ENCODE peak calls at places on chromosomes 3 and 15, in eight cellular contexts. One of them, this sample, is unnamed.
A peak's percentile ranks its signal among the peaks of the same experiment; 100 is the strongest.

GRCh38 chr3:42535981-42536784 is 33.7 kb downstream of the VIPR1 start:
- DNase-seq in HFF-Myc: no peak
- DNase-seq in T-cell: peak; percentile 43
- DNase-seq in small intestine: peak; percentile 72
- DNase-seq in spleen: peak; percentile 69
- DNase-seq in globus pallidus: no peak
- DNase-seq in ACHN: peak; percentile 25
- DNase-seq in adrenal gland: no peak
- DNase-seq in this sample: peak; percentile 50

GRCh38 chr3:30644615-30645014 is 38.2 kb downstream of the TGFBR2 start:
- DNase-seq in HFF-Myc: no peak
- DNase-seq in T-cell: peak; percentile 62
- DNase-seq in small intestine: peak; percentile 49
- DNase-seq in spleen: no peak
- DNase-seq in globus pallidus: no peak
- DNase-seq in ACHN: peak; percentile 58
- DNase-seq in adrenal gland: peak; percentile 88
- DNase-seq in this sample: peak; percentile 17

GRCh38 chr3:42780892-42781700 is 8.0 kb upstream of the CCDC13 start:
- DNase-seq in HFF-Myc: peak; percentile 72
- DNase-seq in T-cell: peak; percentile 32
- DNase-seq in small intestine: peak; percentile 63
- DNase-seq in spleen: no peak
- DNase-seq in globus pallidus: peak; percentile 68
- DNase-seq in ACHN: peak; percentile 59
- DNase-seq in adrenal gland: no peak
- DNase-seq in this sample: peak; percentile 84

GRCh38 chr3:50160561-50160983 is 5.4 kb downstream of the SEMA3F start:
- DNase-seq in HFF-Myc: no peak
- DNase-seq in T-cell: no peak
- DNase-seq in small intestine: no peak
- DNase-seq in spleen: no peak
- DNase-seq in globus pallidus: no peak
- DNase-seq in ACHN: no peak
- DNase-seq in adrenal gland: no peak
- DNase-seq in this sample: no peak

GRCh38 chr3:171996178-171996817 is 43.1 kb upstream of the FNDC3B start:
- DNase-seq in HFF-Myc: no peak
- DNase-seq in T-cell: no peak
- DNase-seq in small intestine: no peak
- DNase-seq in spleen: no peak
- DNase-seq in globus pallidus: no peak
- DNase-seq in ACHN: no peak
- DNase-seq in adrenal gland: no peak
- DNase-seq in this sample: peak; percentile 36

GRCh38 chr3:174614046-174614445 is 245.1 kb upstream of the NAALADL2 start:
- DNase-seq in HFF-Myc: peak; percentile 15
- DNase-seq in T-cell: no peak
- DNase-seq in small intestine: no peak
- DNase-seq in spleen: no peak
- DNase-seq in globus pallidus: no peak
- DNase-seq in ACHN: no peak
- DNase-seq in adrenal gland: no peak
- DNase-seq in this sample: no peak

GRCh38 chr15:47027322-47027946 is 689.9 kb upstream of the SEMA6D start:
- DNase-seq in HFF-Myc: no peak
- DNase-seq in T-cell: no peak
- DNase-seq in small intestine: no peak
- DNase-seq in spleen: no peak
- DNase-seq in globus pallidus: no peak
- DNase-seq in ACHN: no peak
- DNase-seq in adrenal gland: no peak
- DNase-seq in this sample: peak; percentile 13

GRCh38 chr3:28322464-28322863 is 26.1 kb upstream of the ZCWPW2 start:
- DNase-seq in HFF-Myc: no peak
- DNase-seq in T-cell: no peak
- DNase-seq in small intestine: no peak
- DNase-seq in spleen: no peak
- DNase-seq in globus pallidus: no peak
- DNase-seq in ACHN: no peak
- DNase-seq in adrenal gland: no peak
- DNase-seq in this sample: no peak

GRCh38 chr3:126459763-126460127 is 15.9 kb downstream of the ZXDC start:
- DNase-seq in HFF-Myc: no peak
- DNase-seq in T-cell: no peak
- DNase-seq in small intestine: no peak
- DNase-seq in spleen: no peak
- DNase-seq in globus pallidus: no peak
- DNase-seq in ACHN: no peak
- DNase-seq in adrenal gland: peak; percentile 10
- DNase-seq in this sample: no peak

GRCh38 chr15:89462198-89462912 is 34.0 kb downstream of the RHCG start:
- DNase-seq in HFF-Myc: no peak
- DNase-seq in T-cell: no peak
- DNase-seq in small intestine: peak; percentile 41
- DNase-seq in spleen: no peak
- DNase-seq in globus pallidus: peak; percentile 91
- DNase-seq in ACHN: peak; percentile 87
- DNase-seq in adrenal gland: no peak
- DNase-seq in this sample: peak; percentile 97

GRCh38 chr15:70023769-70024491 is 73.8 kb downstream of the TLE3 start:
- DNase-seq in HFF-Myc: no peak
- DNase-seq in T-cell: no peak
- DNase-seq in small intestine: no peak
- DNase-seq in spleen: peak; percentile 71
- DNase-seq in globus pallidus: peak; percentile 26
- DNase-seq in ACHN: no peak
- DNase-seq in adrenal gland: peak; percentile 35
- DNase-seq in this sample: no peak

GRCh38 chr3:195170521-195170920 is 100.4 kb downstream of the XXYLT1 start:
- DNase-seq in HFF-Myc: no peak
- DNase-seq in T-cell: no peak
- DNase-seq in small intestine: no peak
- DNase-seq in spleen: no peak
- DNase-seq in globus pallidus: no peak
- DNase-seq in ACHN: no peak
- DNase-seq in adrenal gland: no peak
- DNase-seq in this sample: no peak

GRCh38 chr3:40120816-40121215 is 188.7 kb upstream of the EIF1B start:
- DNase-seq in HFF-Myc: no peak
- DNase-seq in T-cell: no peak
- DNase-seq in small intestine: no peak
- DNase-seq in spleen: no peak
- DNase-seq in globus pallidus: no peak
- DNase-seq in ACHN: peak; percentile 82
- DNase-seq in adrenal gland: peak; percentile 21
- DNase-seq in this sample: no peak

GRCh38 chr3:123357275-123357674 is 91.6 kb downstream of the ADCY5 start:
- DNase-seq in HFF-Myc: no peak
- DNase-seq in T-cell: no peak
- DNase-seq in small intestine: no peak
- DNase-seq in spleen: peak; percentile 3
- DNase-seq in globus pallidus: no peak
- DNase-seq in ACHN: no peak
- DNase-seq in adrenal gland: no peak
- DNase-seq in this sample: no peak

GRCh38 chr3:94185753-94186152 is 122.9 kb downstream of the NSUN3 start:
- DNase-seq in HFF-Myc: no peak
- DNase-seq in T-cell: no peak
- DNase-seq in small intestine: no peak
- DNase-seq in spleen: no peak
- DNase-seq in globus pallidus: no peak
- DNase-seq in ACHN: no peak
- DNase-seq in adrenal gland: no peak
- DNase-seq in this sample: no peak

GRCh38 chr3:39707314-39707909 is 102.0 kb upstream of the MYRIP start:
- DNase-seq in HFF-Myc: no peak
- DNase-seq in T-cell: no peak
- DNase-seq in small intestine: peak; percentile 27
- DNase-seq in spleen: no peak
- DNase-seq in globus pallidus: peak; percentile 25
- DNase-seq in ACHN: peak; percentile 38
- DNase-seq in adrenal gland: no peak
- DNase-seq in this sample: peak; percentile 69

GRCh38 chr15:96416934-96417759 is 86.6 kb downstream of the NR2F2 start:
- DNase-seq in HFF-Myc: no peak
- DNase-seq in T-cell: no peak
- DNase-seq in small intestine: no peak
- DNase-seq in spleen: no peak
- DNase-seq in globus pallidus: no peak
- DNase-seq in ACHN: peak; percentile 41
- DNase-seq in adrenal gland: no peak
- DNase-seq in this sample: no peak

GRCh38 chr3:124119056-124119721 is 127.3 kb upstream of the ROPN1 start:
- DNase-seq in HFF-Myc: no peak
- DNase-seq in T-cell: no peak
- DNase-seq in small intestine: no peak
- DNase-seq in spleen: no peak
- DNase-seq in globus pallidus: no peak
- DNase-seq in ACHN: no peak
- DNase-seq in adrenal gland: no peak
- DNase-seq in this sample: no peak

GRCh38 chr3:119825820-119826219 is 43.9 kb downstream of the NR1I2 start:
- DNase-seq in HFF-Myc: no peak
- DNase-seq in T-cell: no peak
- DNase-seq in small intestine: peak; percentile 85
- DNase-seq in spleen: peak; percentile 19
- DNase-seq in globus pallidus: no peak
- DNase-seq in ACHN: no peak
- DNase-seq in adrenal gland: no peak
- DNase-seq in this sample: no peak

GRCh38 chr15:56496635-56497034 is 31.7 kb upstream of the MNS1 start:
- DNase-seq in HFF-Myc: peak; percentile 52
- DNase-seq in T-cell: no peak
- DNase-seq in small intestine: peak; percentile 66
- DNase-seq in spleen: no peak
- DNase-seq in globus pallidus: peak; percentile 70
- DNase-seq in ACHN: peak; percentile 70
- DNase-seq in adrenal gland: no peak
- DNase-seq in this sample: peak; percentile 87

GRCh38 chr15:67137319-67137718 is 71.9 kb downstream of the SMAD3 start:
- DNase-seq in HFF-Myc: no peak
- DNase-seq in T-cell: no peak
- DNase-seq in small intestine: no peak
- DNase-seq in spleen: no peak
- DNase-seq in globus pallidus: no peak
- DNase-seq in ACHN: no peak
- DNase-seq in adrenal gland: no peak
- DNase-seq in this sample: peak; percentile 37

GRCh38 chr15:75067123-75067854 is 43.9 kb downstream of the PPCDC start:
- DNase-seq in HFF-Myc: no peak
- DNase-seq in T-cell: peak; percentile 38
- DNase-seq in small intestine: no peak
- DNase-seq in spleen: no peak
- DNase-seq in globus pallidus: no peak
- DNase-seq in ACHN: peak; percentile 11
- DNase-seq in adrenal gland: no peak
- DNase-seq in this sample: peak; percentile 95

GRCh38 chr3:48276856-48277641 is 36.1 kb downstream of the ZNF589 start:
- DNase-seq in HFF-Myc: no peak
- DNase-seq in T-cell: no peak
- DNase-seq in small intestine: no peak
- DNase-seq in spleen: no peak
- DNase-seq in globus pallidus: no peak
- DNase-seq in ACHN: no peak
- DNase-seq in adrenal gland: no peak
- DNase-seq in this sample: no peak

GRCh38 chr3:110810356-110810755 is 261.3 kb upstream of the NECTIN3 start:
- DNase-seq in HFF-Myc: no peak
- DNase-seq in T-cell: no peak
- DNase-seq in small intestine: no peak
- DNase-seq in spleen: no peak
- DNase-seq in globus pallidus: no peak
- DNase-seq in ACHN: no peak
- DNase-seq in adrenal gland: no peak
- DNase-seq in this sample: no peak

GRCh38 chr15:52247032-52247431 is 48.6 kb downstream of the MYO5C start:
- DNase-seq in HFF-Myc: no peak
- DNase-seq in T-cell: no peak
- DNase-seq in small intestine: no peak
- DNase-seq in spleen: no peak
- DNase-seq in globus pallidus: no peak
- DNase-seq in ACHN: no peak
- DNase-seq in adrenal gland: no peak
- DNase-seq in this sample: peak; percentile 75

GRCh38 chr15:43423793-43424192 is 52.9 kb downstream of the TUBGCP4 start:
- DNase-seq in HFF-Myc: no peak
- DNase-seq in T-cell: no peak
- DNase-seq in small intestine: no peak
- DNase-seq in spleen: no peak
- DNase-seq in globus pallidus: no peak
- DNase-seq in ACHN: no peak
- DNase-seq in adrenal gland: no peak
- DNase-seq in this sample: no peak

GRCh38 chr15:84826369-84826823 is 9.2 kb downstream of the ALPK3 start:
- DNase-seq in HFF-Myc: no peak
- DNase-seq in T-cell: no peak
- DNase-seq in small intestine: peak; percentile 69
- DNase-seq in spleen: no peak
- DNase-seq in globus pallidus: no peak
- DNase-seq in ACHN: peak; percentile 10
- DNase-seq in adrenal gland: peak; percentile 26
- DNase-seq in this sample: peak; percentile 33

GRCh38 chr3:49124991-49125670 is 4.5 kb upstream of the USP19 start:
- DNase-seq in HFF-Myc: no peak
- DNase-seq in T-cell: no peak
- DNase-seq in small intestine: no peak
- DNase-seq in spleen: no peak
- DNase-seq in globus pallidus: no peak
- DNase-seq in ACHN: no peak
- DNase-seq in adrenal gland: no peak
- DNase-seq in this sample: no peak

GRCh38 chr3:23079976-23080375 is 123.2 kb upstream of the UBE2E2 start:
- DNase-seq in HFF-Myc: no peak
- DNase-seq in T-cell: no peak
- DNase-seq in small intestine: peak; percentile 5
- DNase-seq in spleen: no peak
- DNase-seq in globus pallidus: no peak
- DNase-seq in ACHN: peak; percentile 29
- DNase-seq in adrenal gland: no peak
- DNase-seq in this sample: peak; percentile 11

GRCh38 chr15:101689901-101690300 is 34.4 kb downstream of the TARS3 start:
- DNase-seq in HFF-Myc: no peak
- DNase-seq in T-cell: no peak
- DNase-seq in small intestine: no peak
- DNase-seq in spleen: no peak
- DNase-seq in globus pallidus: no peak
- DNase-seq in ACHN: no peak
- DNase-seq in adrenal gland: peak; percentile 60
- DNase-seq in this sample: no peak

GRCh38 chr3:160486459-160486869 is 36.9 kb upstream of the TRIM59 start:
- DNase-seq in HFF-Myc: no peak
- DNase-seq in T-cell: peak; percentile 5
- DNase-seq in small intestine: peak; percentile 25
- DNase-seq in spleen: no peak
- DNase-seq in globus pallidus: peak; percentile 68
- DNase-seq in ACHN: peak; percentile 59
- DNase-seq in adrenal gland: no peak
- DNase-seq in this sample: peak; percentile 56

GRCh38 chr3:132800958-132801357 is 78.7 kb upstream of the NPHP3 start:
- DNase-seq in HFF-Myc: no peak
- DNase-seq in T-cell: no peak
- DNase-seq in small intestine: no peak
- DNase-seq in spleen: no peak
- DNase-seq in globus pallidus: no peak
- DNase-seq in ACHN: no peak
- DNase-seq in adrenal gland: no peak
- DNase-seq in this sample: no peak

GRCh38 chr3:11637901-11638668 is 5.6 kb downstream of the VGLL4 start:
- DNase-seq in HFF-Myc: peak; percentile 63
- DNase-seq in T-cell: no peak
- DNase-seq in small intestine: no peak
- DNase-seq in spleen: no peak
- DNase-seq in globus pallidus: peak; percentile 29
- DNase-seq in ACHN: no peak
- DNase-seq in adrenal gland: no peak
- DNase-seq in this sample: no peak

GRCh38 chr3:109804697-109805096 is 467.4 kb upstream of the DPPA4 start:
- DNase-seq in HFF-Myc: no peak
- DNase-seq in T-cell: no peak
- DNase-seq in small intestine: peak; percentile 55
- DNase-seq in spleen: no peak
- DNase-seq in globus pallidus: no peak
- DNase-seq in ACHN: no peak
- DNase-seq in adrenal gland: no peak
- DNase-seq in this sample: no peak

This sample was measured in OCI-M1.